ENCODE peak calls at places on chromosomes 7 and 10, in nine cellular contexts. Z is CD4-positive, alpha-beta T cell; F is A549; P is ELR; T is germinal center; D is glutamatergic neuron; B is non-pigmented ciliary epithelial cell; Y is body of pancreas; O is ACHN. G is an unnamed sample.

GRCh38 chr10:117216611-117217195 is 19.4 kb downstream of the KCNK18 start:
- DNase-seq in Z (peak), F (peak), P (peak), T (peak), D (peak), B (peak), Y (peak), O (peak), G (peak)

GRCh38 chr10:35453855-35454532 is 117.7 kb downstream of the CCNY start:
- DNase-seq in Z (no peak), F (no peak), P (peak), T (no peak), D (no peak), B (peak), Y (peak), O (no peak), G (no peak)

GRCh38 chr7:21365866-21366624 is 61.8 kb upstream of the SP4 start:
- DNase-seq in Z (no peak), F (peak), P (peak), T (no peak), D (no peak), B (peak), Y (peak), O (no peak), G (no peak)

GRCh38 chr7:129434846-129435318 is 650 bp downstream of the STRIP2 start:
- DNase-seq in Z (no peak), F (no peak), P (peak), T (peak), D (peak), B (no peak), Y (peak), O (peak), G (no peak)

GRCh38 chr10:32955299-32955772 is 2.7 kb downstream of the ITGB1 start:
- DNase-seq in Z (no peak), F (no peak), P (no peak), T (no peak), D (no peak), B (no peak), Y (no peak), O (no peak), G (no peak)

GRCh38 chr10:89235073-89235798 is 16.3 kb downstream of the LIPA start:
- DNase-seq in Z (no peak), F (no peak), P (no peak), T (no peak), D (no peak), B (no peak), Y (peak), O (no peak), G (no peak)

GRCh38 chr7:120988591-120989299 is at the start of gene CPED1:
- DNase-seq in Z (peak), F (peak), P (peak), T (peak), D (peak), B (no peak), Y (peak), O (peak), G (peak)

GRCh38 chr7:47153076-47153475 is 428.8 kb downstream of the TNS3 start:
- DNase-seq in Z (no peak), F (no peak), P (peak), T (no peak), D (no peak), B (peak), Y (peak), O (peak), G (no peak)

GRCh38 chr7:95628831-95629439 is 32.6 kb upstream of the PDK4 start:
- DNase-seq in Z (no peak), F (peak), P (peak), T (no peak), D (no peak), B (no peak), Y (peak), O (no peak), G (no peak)

GRCh38 chr7:107661865-107662379 is 1.3 kb downstream of the SLC26A4 start:
- DNase-seq in Z (no peak), F (peak), P (no peak), T (no peak), D (no peak), B (no peak), Y (no peak), O (no peak), G (no peak)

GRCh38 chr7:101560856-101561255 is 68.2 kb downstream of the MYL10 start:
- DNase-seq in Z (no peak), F (no peak), P (no peak), T (no peak), D (no peak), B (no peak), Y (no peak), O (no peak), G (no peak)

GRCh38 chr10:44682516-44682915 is 228.6 kb upstream of the TMEM72 start:
- DNase-seq in Z (no peak), F (no peak), P (no peak), T (no peak), D (no peak), B (no peak), Y (no peak), O (no peak), G (no peak)

GRCh38 chr10:67818323-67818722 is 19.7 kb downstream of the DNAJC12 start:
- DNase-seq in Z (no peak), F (peak), P (peak), T (no peak), D (no peak), B (no peak), Y (no peak), O (peak), G (no peak)

GRCh38 chr10:96753956-96754355 is 33.6 kb upstream of the PIK3AP1 start:
- DNase-seq in Z (no peak), F (no peak), P (no peak), T (no peak), D (no peak), B (no peak), Y (no peak), O (no peak), G (no peak)

GRCh38 chr7:131619336-131620305 is 63.2 kb upstream of the PODXL start:
- DNase-seq in Z (no peak), F (no peak), P (peak), T (no peak), D (no peak), B (no peak), Y (no peak), O (no peak), G (no peak)

GRCh38 chr10:37379991-37380390 is 254.6 kb downstream of the ANKRD30A start:
- DNase-seq in Z (no peak), F (peak), P (peak), T (no peak), D (no peak), B (no peak), Y (no peak), O (peak), G (no peak)

GRCh38 chr10:8049151-8049873 is 5.2 kb upstream of the GATA3 start:
- DNase-seq in Z (no peak), F (peak), P (no peak), T (no peak), D (no peak), B (no peak), Y (no peak), O (no peak), G (no peak)

GRCh38 chr7:120272896-120273475 is at the start of gene KCND2:
- DNase-seq in Z (no peak), F (no peak), P (peak), T (no peak), D (peak), B (no peak), Y (no peak), O (no peak), G (no peak)

GRCh38 chr7:150365673-150366398 is 2.8 kb upstream of the REPIN1 start:
- DNase-seq in Z (no peak), F (no peak), P (no peak), T (peak), D (no peak), B (no peak), Y (no peak), O (no peak), G (no peak)

GRCh38 chr7:47244692-47245091 is 337.2 kb downstream of the TNS3 start:
- DNase-seq in Z (no peak), F (no peak), P (no peak), T (no peak), D (no peak), B (no peak), Y (no peak), O (no peak), G (no peak)

GRCh38 chr10:75712241-75712880 is 280.9 kb downstream of the LRMDA start:
- DNase-seq in Z (no peak), F (no peak), P (no peak), T (no peak), D (peak), B (no peak), Y (no peak), O (peak), G (no peak)

GRCh38 chr10:132920101-132920925 is 22.1 kb downstream of the CFAP46 start:
- DNase-seq in Z (no peak), F (no peak), P (no peak), T (no peak), D (no peak), B (no peak), Y (no peak), O (no peak), G (no peak)

GRCh38 chr10:114876602-114877300 is 55.2 kb downstream of the FHIP2A start:
- DNase-seq in Z (no peak), F (peak), P (peak), T (peak), D (peak), B (no peak), Y (peak), O (peak), G (no peak)

GRCh38 chr7:151485006-151485732 is 34.5 kb downstream of the RHEB start:
- DNase-seq in Z (no peak), F (no peak), P (peak), T (no peak), D (no peak), B (peak), Y (peak), O (peak), G (no peak)

GRCh38 chr7:128875523-128875948 is 12.9 kb downstream of the ATP6V1F start:
- DNase-seq in Z (no peak), F (no peak), P (no peak), T (no peak), D (no peak), B (no peak), Y (no peak), O (no peak), G (no peak)

GRCh38 chr7:138538996-138539644 is 79.1 kb downstream of the TRIM24 start:
- DNase-seq in Z (no peak), F (no peak), P (no peak), T (no peak), D (no peak), B (no peak), Y (no peak), O (no peak), G (no peak)

GRCh38 chr7:140754506-140754905 is 58.0 kb downstream of the NDUFB2 start:
- DNase-seq in Z (no peak), F (no peak), P (no peak), T (no peak), D (no peak), B (no peak), Y (no peak), O (no peak), G (no peak)

GRCh38 chr10:126569513-126570447 is 100.7 kb downstream of the C10orf90 start:
- DNase-seq in Z (no peak), F (no peak), P (peak), T (no peak), D (no peak), B (peak), Y (no peak), O (peak), G (no peak)

G was measured in T-helper 1 cell.